ENCODE peak calls at places on chromosomes 5 and 9, in ten cellular contexts. K, R, O, W, I, G, D, Z, P and L are unnamed samples.

GRCh38 chr9:17138503-17138902 is 3.7 kb downstream of the CNTLN start:
- DNase-seq in D (no peak), O (no peak), P (no peak), R (no peak), Z (no peak), G (no peak), K (no peak), I (no peak), W (no peak), L (no peak)

GRCh38 chr5:3030511-3031165 is 279.2 kb upstream of the IRX2 start:
- DNase-seq in G (no peak), K (no peak), I (no peak), W (peak), Z (no peak), O (no peak), D (no peak), P (no peak), R (no peak), L (no peak)

GRCh38 chr9:72305102-72305546 is 59.9 kb downstream of the ZFAND5 start:
- DNase-seq in K (peak), G (peak), Z (no peak), I (no peak), R (no peak), P (peak), O (peak), W (no peak), D (peak), L (peak)

GRCh38 chr5:170333161-170333909 is 35.8 kb upstream of the LCP2 start:
- DNase-seq in Z (no peak), O (peak), K (no peak), P (peak), W (no peak), R (peak), G (no peak), D (no peak), I (no peak), L (no peak)

GRCh38 chr5:157516016-157516415 is 56.0 kb downstream of the NIPAL4 start:
- DNase-seq in D (peak), Z (peak), W (no peak), O (no peak), K (no peak), R (no peak), I (no peak), G (peak), P (no peak), L (no peak)

GRCh38 chr9:4750021-4750673 is 9.1 kb upstream of the AK3 start:
- DNase-seq in I (no peak), D (peak), G (peak), W (no peak), Z (no peak), O (no peak), P (no peak), K (no peak), R (no peak), L (no peak)

GRCh38 chr5:10704949-10705621 is 55.9 kb downstream of the DAP start:
- DNase-seq in D (no peak), W (no peak), K (no peak), R (no peak), O (no peak), P (no peak), I (no peak), Z (peak), G (peak), L (no peak)

GRCh38 chr5:9888517-9888916 is 258.4 kb upstream of the TAS2R1 start:
- DNase-seq in D (no peak), P (no peak), R (no peak), G (peak), O (no peak), W (no peak), K (no peak), Z (peak), I (peak), L (no peak)

GRCh38 chr5:10590226-10591047 is 26.6 kb downstream of the ANKRD33B start:
- DNase-seq in W (no peak), G (peak), D (peak), K (no peak), R (peak), I (peak), P (no peak), O (no peak), Z (peak), L (peak)

GRCh38 chr9:22452415-22453010 is 5.9 kb downstream of the DMRTA1 start:
- DNase-seq in K (peak), P (peak), W (no peak), O (no peak), G (peak), R (peak), D (peak), Z (no peak), I (no peak), L (peak)

GRCh38 chr5:145124806-145125205 is 710.3 kb downstream of the PRELID2 start:
- DNase-seq in P (no peak), O (no peak), W (no peak), K (no peak), I (no peak), D (no peak), G (no peak), Z (no peak), R (no peak), L (no peak)

GRCh38 chr5:124203308-124203707 is 543.1 kb downstream of the ZNF608 start:
- DNase-seq in P (no peak), G (no peak), O (no peak), K (no peak), Z (no peak), W (no peak), I (no peak), D (no peak), R (no peak), L (no peak)

GRCh38 chr9:70382709-70383605 is 31.5 kb downstream of the KLF9 start:
- DNase-seq in R (no peak), G (no peak), D (no peak), K (no peak), O (no peak), P (no peak), W (no peak), Z (no peak), I (no peak), L (no peak)

GRCh38 chr9:76580832-76581231 is 121.8 kb downstream of the GCNT1 start:
- DNase-seq in P (no peak), W (no peak), R (no peak), O (no peak), G (no peak), D (no peak), I (no peak), Z (no peak), K (no peak), L (no peak)

GRCh38 chr9:125343518-125344284 is 82.1 kb downstream of the GAPVD1 start:
- DNase-seq in G (peak), I (peak), K (no peak), Z (no peak), O (no peak), R (no peak), D (peak), P (no peak), W (no peak), L (no peak)

GRCh38 chr5:69248019-69248418 is 13.3 kb downstream of the CDK7 start:
- DNase-seq in D (no peak), R (no peak), G (no peak), I (no peak), W (no peak), K (no peak), Z (no peak), O (no peak), P (no peak), L (no peak)

GRCh38 chr5:133882107-133882695 is 86.2 kb downstream of the C5orf15 start:
- DNase-seq in R (no peak), G (no peak), P (no peak), D (no peak), W (no peak), O (no peak), I (no peak), Z (no peak), K (no peak), L (no peak)

GRCh38 chr5:105952875-105953274 is 1717.9 kb downstream of the EFNA5 start:
- DNase-seq in O (no peak), K (no peak), G (peak), I (no peak), R (no peak), P (no peak), W (no peak), D (no peak), Z (no peak), L (no peak)

GRCh38 chr9:105082843-105083242 is 154.9 kb upstream of the ABCA1 start:
- DNase-seq in D (no peak), R (no peak), W (no peak), Z (no peak), K (no peak), O (no peak), P (no peak), G (no peak), I (no peak), L (no peak)

GRCh38 chr5:134240421-134240962 is 14.6 kb upstream of the PPP2CA start:
- DNase-seq in W (no peak), I (no peak), K (no peak), R (no peak), Z (no peak), D (peak), P (no peak), O (no peak), G (peak), L (no peak)

GRCh38 chr5:93189707-93190120 is 391.3 kb downstream of the NR2F1-AS1 start:
- DNase-seq in O (no peak), Z (peak), P (no peak), K (no peak), D (peak), W (no peak), G (peak), R (no peak), I (no peak), L (no peak)

GRCh38 chr5:8136271-8136670 is 267.3 kb downstream of the MTRR start:
- DNase-seq in I (no peak), Z (no peak), K (no peak), D (no peak), G (no peak), P (no peak), O (no peak), R (no peak), W (no peak), L (no peak)

GRCh38 chr5:66475731-66476130 is 120.5 kb upstream of the MAST4 start:
- DNase-seq in Z (no peak), R (no peak), D (no peak), O (no peak), I (no peak), W (no peak), P (no peak), G (no peak), K (no peak), L (no peak)

GRCh38 chr9:137381501-137382443 is 41.2 kb downstream of the EXD3 start:
- DNase-seq in I (no peak), K (no peak), R (no peak), P (peak), G (no peak), O (no peak), W (no peak), D (no peak), Z (no peak), L (no peak)

GRCh38 chr9:111897831-111898144 is 1.2 kb downstream of the UGCG start:
- DNase-seq in D (no peak), O (peak), K (no peak), Z (no peak), W (no peak), R (no peak), P (no peak), I (no peak), G (no peak), L (no peak)

GRCh38 chr9:136294437-136294836 is 9.5 kb downstream of the CCDC187 start:
- DNase-seq in K (no peak), P (no peak), R (no peak), I (no peak), Z (no peak), W (no peak), D (no peak), G (no peak), O (no peak), L (no peak)

GRCh38 chr9:125099816-125100215 is 43.5 kb downstream of the SCAI start:
- DNase-seq in D (no peak), G (no peak), W (no peak), R (no peak), Z (no peak), O (no peak), I (no peak), K (no peak), P (no peak), L (no peak)

GRCh38 chr9:120936764-120937122 is 10.1 kb upstream of the TRAF1 start:
- DNase-seq in I (no peak), K (no peak), O (no peak), R (no peak), G (no peak), W (no peak), D (no peak), Z (no peak), P (no peak), L (no peak)
- TF ChIP-seq CTCF in I (no peak), K (no peak), O (no peak), R (no peak), G (no peak), W (no peak), D (no peak), Z (peak), P (peak), L (peak)

DNA sequence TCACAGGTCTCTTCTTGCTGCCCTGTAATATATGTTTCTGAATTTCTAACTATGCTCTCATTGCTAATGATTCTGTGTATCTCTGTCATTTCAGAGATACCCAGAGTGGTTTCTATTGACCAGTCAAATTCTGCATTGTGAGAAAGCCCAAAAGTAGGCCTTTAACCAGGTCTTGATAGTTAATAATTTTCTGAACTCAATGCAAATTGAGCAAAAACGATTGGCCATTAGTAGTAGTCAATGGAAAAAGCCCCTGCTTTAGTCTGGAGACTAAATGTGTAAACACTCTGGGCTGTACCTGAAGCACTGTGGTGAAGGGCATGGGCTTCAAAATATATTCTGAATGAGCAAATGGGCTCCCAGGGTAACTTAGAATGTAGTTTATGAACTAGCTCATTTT is 307.6 kb downstream of the ARL15 start:
- DNase-seq in O (no peak), D (no peak), R (no peak), P (no peak), Z (no peak), K (no peak), W (no peak), G (no peak), I (no peak), L (no peak)
- TF ChIP-seq CTCF in O (no peak), D (no peak), R (no peak), P (no peak), Z (no peak), K (no peak), W (no peak), G (no peak), I (no peak), L (no peak)

GRCh38 chr9:24090566-24090965 is 264.5 kb upstream of the ELAVL2 start:
- DNase-seq in R (no peak), G (no peak), W (no peak), O (no peak), Z (no peak), I (no peak), K (no peak), D (no peak), P (no peak), L (no peak)
- TF ChIP-seq CTCF in R (peak), G (no peak), W (no peak), O (no peak), Z (no peak), I (no peak), K (no peak), D (no peak), P (no peak), L (no peak)

DNA sequence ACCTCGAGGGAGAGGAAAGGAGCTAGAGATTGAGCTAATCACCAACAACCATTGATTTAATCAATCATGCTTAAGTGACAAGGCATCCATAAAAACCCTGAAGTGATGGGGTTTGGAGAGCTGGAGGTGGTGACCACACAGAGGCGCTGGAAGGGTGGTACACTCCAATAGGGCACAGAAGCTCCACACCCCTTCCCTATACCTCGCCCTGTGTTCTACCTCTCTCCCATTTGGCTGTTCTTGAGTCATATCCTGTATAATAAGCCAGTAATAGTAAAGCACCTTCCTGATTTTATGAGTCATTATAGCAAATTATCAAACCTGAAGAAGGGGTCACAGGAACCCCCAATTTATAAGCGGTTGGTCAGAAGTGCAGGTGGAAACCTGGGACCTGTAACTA is 18.3 kb downstream of the ACTL7B start:
- DNase-seq in G (no peak), O (no peak), P (no peak), D (no peak), I (no peak), R (no peak), Z (peak), W (no peak), K (no peak), L (no peak)
- TF ChIP-seq CTCF in G (no peak), O (no peak), P (no peak), D (no peak), I (no peak), R (no peak), Z (no peak), W (no peak), K (no peak), L (no peak)

DNA sequence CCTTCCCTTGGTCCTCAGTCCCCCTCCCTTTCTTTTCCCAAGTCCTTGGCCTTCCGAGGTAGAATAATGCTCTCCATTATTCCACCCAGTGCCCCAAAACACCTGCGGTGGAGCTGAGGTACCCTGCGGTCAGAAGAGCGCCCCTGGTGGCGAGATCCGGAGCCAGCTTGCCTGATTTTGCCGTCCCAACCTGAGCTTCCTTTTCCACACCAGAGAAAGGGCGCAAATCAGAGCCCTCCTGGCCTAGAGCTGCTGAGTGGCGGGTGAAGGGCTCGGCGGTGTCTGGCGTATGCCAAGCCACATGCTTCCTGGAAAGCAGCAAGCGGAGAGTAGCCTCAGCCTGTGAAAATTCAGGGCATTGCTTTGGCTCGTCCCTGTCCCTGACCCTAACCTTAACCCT is 21.1 kb upstream of the CARTPT start:
- DNase-seq in Z (no peak), G (no peak), O (no peak), D (peak), W (no peak), R (no peak), K (no peak), I (no peak), P (no peak), L (no peak)
- TF ChIP-seq CTCF in Z (peak), G (no peak), O (peak), D (peak), W (no peak), R (peak), K (no peak), I (peak), P (peak), L (peak)

DNA sequence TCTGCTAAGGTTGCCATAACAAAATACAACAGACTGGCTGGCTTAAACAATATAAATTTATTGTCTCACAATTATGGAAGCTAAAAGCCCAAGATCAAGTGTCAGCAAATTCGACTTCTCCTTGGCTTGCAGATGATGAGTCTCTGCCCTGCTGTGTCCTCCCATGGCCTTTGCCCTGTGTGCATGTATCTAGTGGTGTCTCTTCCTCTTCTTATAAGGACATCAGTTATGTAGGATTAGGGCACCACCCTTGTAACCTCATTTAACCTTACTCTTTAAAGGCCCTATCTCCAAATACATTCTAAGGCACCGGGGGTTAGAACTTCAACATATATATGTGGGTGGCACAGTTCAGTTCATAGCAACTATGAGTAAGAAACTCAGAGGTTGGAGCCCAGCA is 157.9 kb upstream of the RASA1 start:
- DNase-seq in G (no peak), O (no peak), R (no peak), D (no peak), Z (no peak), W (no peak), I (no peak), P (no peak), K (no peak), L (no peak)
- TF ChIP-seq CTCF in G (no peak), O (no peak), R (no peak), D (no peak), Z (no peak), W (no peak), I (no peak), P (no peak), K (no peak), L (no peak)

GRCh38 chr9:133133680-133134418 is 12.8 kb upstream of the RALGDS start:
- DNase-seq in G (peak), D (peak), Z (peak), W (no peak), I (peak), K (peak), R (no peak), O (peak), P (peak), L (peak)
- TF ChIP-seq CTCF in G (no peak), D (no peak), Z (no peak), W (no peak), I (no peak), K (no peak), R (no peak), O (no peak), P (no peak), L (no peak)

GRCh38 chr9:129720865-129721545 is 31.8 kb downstream of the PTGES start:
- DNase-seq in D (peak), G (no peak), W (no peak), O (no peak), I (no peak), K (no peak), P (no peak), Z (no peak), R (no peak), L (no peak)
- TF ChIP-seq CTCF in D (peak), G (no peak), W (no peak), O (peak), I (no peak), K (no peak), P (no peak), Z (peak), R (peak), L (no peak)

GRCh38 chr5:83720805-83721431 is at the start of gene HAPLN1:
- DNase-seq in D (no peak), W (no peak), G (no peak), K (no peak), Z (no peak), P (no peak), R (peak), I (no peak), O (no peak), L (peak)

GRCh38 chr5:83724001-83724400 is 3.3 kb upstream of the HAPLN1 start:
- DNase-seq in P (no peak), W (no peak), G (no peak), I (no peak), O (no peak), D (no peak), R (no peak), Z (no peak), K (no peak), L (no peak)

GRCh38 chr5:83721878-83722779 is 1.5 kb upstream of the HAPLN1 start:
- DNase-seq in R (peak), D (peak), Z (peak), G (peak), O (peak), P (peak), K (no peak), W (no peak), I (peak), L (peak)

GRCh38 chr5:83726912-83727311 is 6.3 kb upstream of the HAPLN1 start:
- DNase-seq in G (peak), Z (no peak), I (no peak), P (no peak), O (no peak), R (no peak), W (no peak), D (no peak), K (no peak), L (no peak)

GRCh38 chr5:83724915-83725314 is 4.3 kb upstream of the HAPLN1 start:
- DNase-seq in Z (no peak), G (no peak), R (no peak), I (no peak), D (no peak), O (no peak), P (no peak), K (no peak), W (no peak), L (no peak)
- TF ChIP-seq CTCF in Z (no peak), G (no peak), R (no peak), I (no peak), D (no peak), O (no peak), P (no peak), K (no peak), W (no peak), L (no peak)